ENCODE peak calls at places on chromosomes 13 and 19, in six cellular contexts. E is germinal center, J is fibroblast of the conjunctiva, L is fibroblast of villous mesenchyme, O is iris pigment epithelial cell, F is skeletal muscle cell. G is an unnamed sample.

GRCh38 chr13:34257980-34258379 is 440.0 kb downstream of the RFC3 start:
- DNase-seq in L (no peak), O (no peak), F (no peak), E (no peak), J (no peak), G (no peak)

GRCh38 chr13:112067121-112067741 is at the start of gene SOX1:
- DNase-seq in E (no peak), L (no peak), J (no peak), F (no peak), O (no peak), G (no peak)

GRCh38 chr13:99085139-99085845 is 107.4 kb upstream of the DOCK9 start:
- DNase-seq in O (no peak), F (no peak), J (no peak), L (no peak), E (peak; percentile 28), G (no peak)

GRCh38 chr19:5893907-5894703 is 9.5 kb downstream of the NDUFA11 start:
- DNase-seq in O (no peak), L (no peak), F (no peak), J (no peak), E (no peak), G (no peak)

GRCh38 chr19:995051-995827 is 5.0 kb upstream of the GRIN3B start:
- DNase-seq in F (no peak), J (no peak), E (no peak), O (no peak), L (no peak), G (no peak)

GRCh38 chr19:7294571-7295212 is 478 bp upstream of the INSR start:
- DNase-seq in J (peak; percentile 4), E (peak; percentile 23), F (peak; percentile 1), L (peak; percentile 44), O (peak; percentile 11), G (peak; percentile 65)

GRCh38 chr13:40585911-40586471 is 80.5 kb downstream of the FOXO1 start:
- DNase-seq in E (no peak), L (peak; percentile 61), O (no peak), F (no peak), J (no peak), G (no peak)

GRCh38 chr19:46639356-46640061 is 3.5 kb upstream of the GNG8 start:
- DNase-seq in E (no peak), F (no peak), L (peak; percentile 77), O (peak; percentile 54), J (peak; percentile 65), G (peak; percentile 60)

GRCh38 chr19:41887711-41888382 is 4.9 kb downstream of the ARHGEF1 start:
- DNase-seq in L (peak; percentile 34), J (no peak), O (peak; percentile 60), F (no peak), E (peak; percentile 57), G (no peak)

GRCh38 chr13:60213236-60213746 is 49.6 kb upstream of the DIAPH3 start:
- DNase-seq in J (no peak), F (no peak), O (no peak), E (no peak), L (no peak), G (no peak)

GRCh38 chr13:113643593-113643992 is 14.4 kb downstream of the ATP4B start:
- DNase-seq in O (peak; percentile 39), J (no peak), E (no peak), L (no peak), F (no peak), G (no peak)

GRCh38 chr13:75787249-75787940 is 151.3 kb downstream of the LMO7 start:
- DNase-seq in J (no peak), F (no peak), L (peak; percentile 81), O (peak; percentile 51), E (no peak), G (peak; percentile 20)

GRCh38 chr19:795691-796581 is 1.3 kb upstream of the PTBP1 start:
- DNase-seq in E (no peak), F (no peak), L (no peak), O (no peak), J (no peak), G (no peak)

G was measured in MG63.